ENCODE peak calls at places on chromosomes 13 and 19, in seven cellular contexts. One of them, this sample, is unnamed.

GRCh38 chr19:58572026-58572817 is 913 bp downstream of the MZF1 start:
- DNase-seq in K562: no peak
- DNase-seq in A549: no peak
- DNase-seq in SK-N-SH: no peak
- DNase-seq in GM12878: no peak
- DNase-seq in IMR-90: no peak
- DNase-seq in H1: no peak
- DNase-seq in this sample: no peak

GRCh38 chr13:97353927-97354326 is 80.0 kb upstream of the RAP2A start:
- DNase-seq in GM12878: no peak
- DNase-seq in H1: no peak
- DNase-seq in A549: no peak
- DNase-seq in K562: no peak
- DNase-seq in SK-N-SH: no peak
- DNase-seq in IMR-90: peak
- DNase-seq in this sample: no peak

GRCh38 chr13:93108111-93108581 is 118.5 kb upstream of the GPC6 start:
- DNase-seq in SK-N-SH: peak
- DNase-seq in K562: no peak
- DNase-seq in H1: no peak
- DNase-seq in GM12878: no peak
- DNase-seq in IMR-90: no peak
- DNase-seq in A549: no peak
- DNase-seq in this sample: no peak

GRCh38 chr13:35700661-35701060 is 224.2 kb upstream of the MAB21L1 start:
- DNase-seq in GM12878: no peak
- DNase-seq in K562: no peak
- DNase-seq in IMR-90: peak
- DNase-seq in H1: no peak
- DNase-seq in SK-N-SH: no peak
- DNase-seq in A549: no peak
- DNase-seq in this sample: no peak

GRCh38 chr13:48891586-48891985 is 84.1 kb upstream of the FNDC3A start:
- DNase-seq in A549: peak
- DNase-seq in K562: no peak
- DNase-seq in H1: no peak
- DNase-seq in IMR-90: peak
- DNase-seq in GM12878: no peak
- DNase-seq in SK-N-SH: no peak
- DNase-seq in this sample: peak

GRCh38 chr13:46184277-46184699 is 2.3 kb upstream of the LCP1 start:
- DNase-seq in IMR-90: no peak
- DNase-seq in K562: peak
- DNase-seq in SK-N-SH: peak
- DNase-seq in GM12878: no peak
- DNase-seq in A549: peak
- DNase-seq in H1: peak
- DNase-seq in this sample: peak

GRCh38 chr19:1747285-1748114 is 5.8 kb upstream of the ONECUT3 start:
- DNase-seq in GM12878: no peak
- DNase-seq in H1: no peak
- DNase-seq in IMR-90: peak
- DNase-seq in SK-N-SH: no peak
- DNase-seq in A549: peak
- DNase-seq in K562: peak
- DNase-seq in this sample: peak

GRCh38 chr19:17333611-17334413 is 843 bp downstream of the ANO8 start:
- DNase-seq in H1: peak
- DNase-seq in GM12878: peak
- DNase-seq in IMR-90: peak
- DNase-seq in K562: peak
- DNase-seq in SK-N-SH: no peak
- DNase-seq in A549: peak
- DNase-seq in this sample: no peak

GRCh38 chr13:40589285-40590109 is 76.9 kb downstream of the FOXO1 start:
- DNase-seq in IMR-90: no peak
- DNase-seq in SK-N-SH: no peak
- DNase-seq in A549: peak
- DNase-seq in K562: no peak
- DNase-seq in GM12878: peak
- DNase-seq in H1: no peak
- DNase-seq in this sample: peak

GRCh38 chr19:44677019-44677809 is 5.9 kb downstream of the CEACAM19 start:
- DNase-seq in H1: peak
- DNase-seq in IMR-90: peak
- DNase-seq in A549: peak
- DNase-seq in GM12878: no peak
- DNase-seq in K562: peak
- DNase-seq in SK-N-SH: peak
- DNase-seq in this sample: no peak

GRCh38 chr13:98853791-98854191 is 101.3 kb upstream of the SLC15A1 start:
- DNase-seq in SK-N-SH: no peak
- DNase-seq in A549: no peak
- DNase-seq in H1: no peak
- DNase-seq in K562: no peak
- DNase-seq in GM12878: peak
- DNase-seq in IMR-90: peak
- DNase-seq in this sample: no peak

GRCh38 chr19:11736696-11737095 is 2.0 kb downstream of the ZNF823 start:
- DNase-seq in H1: no peak
- DNase-seq in A549: no peak
- DNase-seq in SK-N-SH: peak
- DNase-seq in IMR-90: peak
- DNase-seq in K562: peak
- DNase-seq in GM12878: peak
- DNase-seq in this sample: no peak

GRCh38 chr13:79245937-79246574 is 160.0 kb downstream of the RBM26 start:
- DNase-seq in A549: no peak
- DNase-seq in GM12878: peak
- DNase-seq in IMR-90: no peak
- DNase-seq in H1: no peak
- DNase-seq in K562: no peak
- DNase-seq in SK-N-SH: no peak
- DNase-seq in this sample: no peak

GRCh38 chr19:6012416-6013170 is 34.7 kb upstream of the RANBP3 start:
- DNase-seq in A549: no peak
- DNase-seq in SK-N-SH: peak
- DNase-seq in K562: no peak
- DNase-seq in IMR-90: no peak
- DNase-seq in H1: no peak
- DNase-seq in GM12878: no peak
- DNase-seq in this sample: no peak

GRCh38 chr13:49524740-49525501 is 29.2 kb downstream of the PHF11 start:
- DNase-seq in GM12878: no peak
- DNase-seq in SK-N-SH: no peak
- DNase-seq in H1: no peak
- DNase-seq in A549: no peak
- DNase-seq in IMR-90: no peak
- DNase-seq in K562: no peak
- DNase-seq in this sample: no peak

GRCh38 chr13:37011002-37011401 is 10.4 kb downstream of the EXOSC8 start:
- DNase-seq in SK-N-SH: no peak
- DNase-seq in H1: no peak
- DNase-seq in A549: no peak
- DNase-seq in K562: no peak
- DNase-seq in IMR-90: peak
- DNase-seq in GM12878: no peak
- DNase-seq in this sample: no peak

GRCh38 chr13:33172400-33172799 is 113.2 kb downstream of the STARD13 start:
- DNase-seq in H1: no peak
- DNase-seq in A549: no peak
- DNase-seq in K562: no peak
- DNase-seq in GM12878: no peak
- DNase-seq in SK-N-SH: no peak
- DNase-seq in IMR-90: no peak
- DNase-seq in this sample: no peak

GRCh38 chr19:12834976-12835757 is 788 bp upstream of the RTBDN start:
- DNase-seq in GM12878: no peak
- DNase-seq in H1: peak
- DNase-seq in SK-N-SH: peak
- DNase-seq in A549: peak
- DNase-seq in K562: peak
- DNase-seq in IMR-90: no peak
- DNase-seq in this sample: no peak

GRCh38 chr13:112065867-112066623 is 904 bp upstream of the SOX1 start:
- DNase-seq in SK-N-SH: no peak
- DNase-seq in A549: no peak
- DNase-seq in H1: peak
- DNase-seq in K562: no peak
- DNase-seq in GM12878: no peak
- DNase-seq in IMR-90: no peak
- DNase-seq in this sample: no peak

GRCh38 chr19:51093510-51094345 is 11.0 kb upstream of the KLK14 start:
- DNase-seq in IMR-90: no peak
- DNase-seq in GM12878: no peak
- DNase-seq in K562: no peak
- DNase-seq in A549: no peak
- DNase-seq in SK-N-SH: no peak
- DNase-seq in H1: no peak
- DNase-seq in this sample: no peak

GRCh38 chr13:25719666-25720065 is 332.1 kb downstream of the SHISA2 start:
- DNase-seq in A549: no peak
- DNase-seq in SK-N-SH: no peak
- DNase-seq in IMR-90: no peak
- DNase-seq in K562: no peak
- DNase-seq in H1: no peak
- DNase-seq in GM12878: no peak
- DNase-seq in this sample: no peak

GRCh38 chr13:25722893-25723292 is 328.9 kb downstream of the SHISA2 start:
- DNase-seq in H1: no peak
- DNase-seq in K562: no peak
- DNase-seq in SK-N-SH: no peak
- DNase-seq in IMR-90: no peak
- DNase-seq in A549: no peak
- DNase-seq in GM12878: no peak
- DNase-seq in this sample: no peak

GRCh38 chr13:25715760-25716159 is 336.1 kb downstream of the SHISA2 start:
- DNase-seq in IMR-90: no peak
- DNase-seq in SK-N-SH: no peak
- DNase-seq in K562: no peak
- DNase-seq in A549: no peak
- DNase-seq in H1: no peak
- DNase-seq in GM12878: no peak
- DNase-seq in this sample: no peak

GRCh38 chr13:25717798-25718197 is 334.0 kb downstream of the SHISA2 start:
- DNase-seq in H1: no peak
- DNase-seq in SK-N-SH: no peak
- DNase-seq in K562: no peak
- DNase-seq in GM12878: no peak
- DNase-seq in A549: no peak
- DNase-seq in IMR-90: no peak
- DNase-seq in this sample: no peak
- TF ChIP-seq RFX5 in H1: no peak
- TF ChIP-seq RFX5 in SK-N-SH: no peak
- TF ChIP-seq RFX5 in K562: no peak
- TF ChIP-seq RFX5 in GM12878: no peak
- TF ChIP-seq RFX5 in A549: no peak
- TF ChIP-seq RFX5 in IMR-90: no peak
- TF ChIP-seq RFX5 in this sample: no peak

GRCh38 chr13:67355791-67356190 is 125.7 kb upstream of the PCDH9 start:
- DNase-seq in SK-N-SH: no peak
- DNase-seq in H1: no peak
- DNase-seq in IMR-90: no peak
- DNase-seq in A549: no peak
- DNase-seq in GM12878: no peak
- DNase-seq in K562: no peak
- DNase-seq in this sample: no peak

GRCh38 chr13:67351915-67352314 is 121.8 kb upstream of the PCDH9 start:
- DNase-seq in GM12878: no peak
- DNase-seq in H1: no peak
- DNase-seq in SK-N-SH: no peak
- DNase-seq in IMR-90: peak
- DNase-seq in A549: no peak
- DNase-seq in K562: no peak
- DNase-seq in this sample: no peak

GRCh38 chr13:67351114-67351513 is 121.0 kb upstream of the PCDH9 start:
- DNase-seq in K562: no peak
- DNase-seq in GM12878: no peak
- DNase-seq in A549: no peak
- DNase-seq in H1: no peak
- DNase-seq in IMR-90: no peak
- DNase-seq in SK-N-SH: no peak
- DNase-seq in this sample: no peak

GRCh38 chr13:67353031-67353430 is 122.9 kb upstream of the PCDH9 start:
- DNase-seq in H1: no peak
- DNase-seq in SK-N-SH: no peak
- DNase-seq in A549: no peak
- DNase-seq in GM12878: no peak
- DNase-seq in IMR-90: no peak
- DNase-seq in K562: no peak
- DNase-seq in this sample: no peak

GRCh38 chr13:67353891-67354459 is 123.8 kb upstream of the PCDH9 start:
- DNase-seq in H1: no peak
- DNase-seq in A549: no peak
- DNase-seq in K562: no peak
- DNase-seq in SK-N-SH: no peak
- DNase-seq in IMR-90: peak
- DNase-seq in GM12878: no peak
- DNase-seq in this sample: no peak
- TF ChIP-seq RFX5 in H1: no peak
- TF ChIP-seq RFX5 in A549: no peak
- TF ChIP-seq RFX5 in K562: no peak
- TF ChIP-seq RFX5 in SK-N-SH: no peak
- TF ChIP-seq RFX5 in IMR-90: no peak
- TF ChIP-seq RFX5 in GM12878: no peak
- TF ChIP-seq RFX5 in this sample: no peak

GRCh38 chr13:41746259-41746658 is 214.7 kb downstream of the VWA8 start:
- DNase-seq in GM12878: no peak
- DNase-seq in SK-N-SH: no peak
- DNase-seq in A549: no peak
- DNase-seq in IMR-90: peak
- DNase-seq in H1: no peak
- DNase-seq in K562: no peak
- DNase-seq in this sample: no peak
- TF ChIP-seq RFX5 in GM12878: no peak
- TF ChIP-seq RFX5 in SK-N-SH: no peak
- TF ChIP-seq RFX5 in A549: no peak
- TF ChIP-seq RFX5 in IMR-90: no peak
- TF ChIP-seq RFX5 in H1: no peak
- TF ChIP-seq RFX5 in K562: no peak
- TF ChIP-seq RFX5 in this sample: no peak

GRCh38 chr19:406121-406711 is 2.7 kb downstream of the C2CD4C start:
- DNase-seq in A549: no peak
- DNase-seq in GM12878: no peak
- DNase-seq in IMR-90: no peak
- DNase-seq in H1: peak
- DNase-seq in K562: no peak
- DNase-seq in SK-N-SH: no peak
- DNase-seq in this sample: no peak
- TF ChIP-seq RFX5 in A549: no peak
- TF ChIP-seq RFX5 in GM12878: no peak
- TF ChIP-seq RFX5 in IMR-90: no peak
- TF ChIP-seq RFX5 in H1: no peak
- TF ChIP-seq RFX5 in K562: no peak
- TF ChIP-seq RFX5 in SK-N-SH: no peak
- TF ChIP-seq RFX5 in this sample: no peak

DNA sequence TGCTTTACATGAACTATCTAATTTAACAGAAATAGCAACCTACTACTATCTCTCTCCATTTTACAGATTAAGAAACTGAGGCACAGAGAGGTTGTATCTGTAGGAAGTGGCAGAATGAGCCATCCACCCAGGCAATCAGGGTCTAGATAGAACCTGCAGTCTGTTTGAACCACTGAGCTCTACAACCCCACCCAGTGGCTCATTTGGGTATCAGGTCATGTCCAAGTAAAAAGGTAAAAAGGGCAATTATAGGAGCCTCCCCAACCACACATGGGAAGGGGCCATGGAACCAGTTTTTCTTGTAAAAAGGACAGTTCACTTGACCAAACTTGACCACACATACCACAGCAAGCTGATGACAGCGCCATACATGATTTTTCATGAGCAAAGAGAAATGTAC is 92.9 kb upstream of the SGCG start:
- DNase-seq in K562: peak
- DNase-seq in A549: peak
- DNase-seq in SK-N-SH: peak
- DNase-seq in H1: peak
- DNase-seq in GM12878: no peak
- DNase-seq in IMR-90: peak
- DNase-seq in this sample: peak
- TF ChIP-seq RFX5 in K562: no peak
- TF ChIP-seq RFX5 in A549: no peak
- TF ChIP-seq RFX5 in SK-N-SH: no peak
- TF ChIP-seq RFX5 in H1: no peak
- TF ChIP-seq RFX5 in GM12878: no peak
- TF ChIP-seq RFX5 in IMR-90: no peak
- TF ChIP-seq RFX5 in this sample: no peak